ENCODE peak calls at places on chromosomes 6 and 20, in eight cellular contexts. One of them, this sample, is unnamed. For H3K4me1, the result is how much of the 10 kb centered on the place peaks cover.

GRCh38 chr6:108194503-108194902 is 28.7 kb downstream of the NR2E1 start:
- DNase-seq in lung: no peak
- DNase-seq in colonic mucosa: no peak
- DNase-seq in mammary epithelial cell: no peak
- DNase-seq in tibial nerve: no peak
- DNase-seq in heart left ventricle: no peak
- DNase-seq in body of pancreas: no peak
- DNase-seq in fibroblast of lung: no peak
- DNase-seq in this sample: no peak

GRCh38 chr6:154276810-154277577 is 79.6 kb downstream of the IPCEF1 start:
- DNase-seq in lung: no peak
- DNase-seq in body of pancreas: no peak
- DNase-seq in tibial nerve: no peak
- DNase-seq in colonic mucosa: no peak
- DNase-seq in fibroblast of lung: peak
- DNase-seq in heart left ventricle: no peak
- DNase-seq in mammary epithelial cell: no peak
- DNase-seq in this sample: no peak

GRCh38 chr6:64034331-64034730 is 398.7 kb downstream of the PHF3 start:
- DNase-seq in heart left ventricle: no peak
- DNase-seq in body of pancreas: no peak
- DNase-seq in mammary epithelial cell: no peak
- DNase-seq in fibroblast of lung: no peak
- DNase-seq in tibial nerve: no peak
- DNase-seq in lung: no peak
- DNase-seq in colonic mucosa: no peak
- DNase-seq in this sample: no peak

GRCh38 chr6:43827898-43828297 is 57.9 kb downstream of the VEGFA start:
- DNase-seq in mammary epithelial cell: no peak
- DNase-seq in colonic mucosa: no peak
- DNase-seq in heart left ventricle: no peak
- DNase-seq in body of pancreas: no peak
- DNase-seq in lung: no peak
- DNase-seq in fibroblast of lung: no peak
- DNase-seq in tibial nerve: no peak
- DNase-seq in this sample: peak

GRCh38 chr20:64140421-64140820 is 23.8 kb upstream of the MYT1 start:
- DNase-seq in lung: no peak
- DNase-seq in fibroblast of lung: no peak
- DNase-seq in heart left ventricle: no peak
- DNase-seq in colonic mucosa: no peak
- DNase-seq in tibial nerve: no peak
- DNase-seq in mammary epithelial cell: no peak
- DNase-seq in body of pancreas: peak
- DNase-seq in this sample: no peak

GRCh38 chr20:46544576-46544975 is 5.9 kb downstream of the OCSTAMP start:
- DNase-seq in fibroblast of lung: no peak
- DNase-seq in body of pancreas: no peak
- DNase-seq in colonic mucosa: no peak
- DNase-seq in lung: no peak
- DNase-seq in tibial nerve: no peak
- DNase-seq in mammary epithelial cell: no peak
- DNase-seq in heart left ventricle: no peak
- DNase-seq in this sample: no peak

GRCh38 chr6:168616807-168617756 is 176.1 kb downstream of the SMOC2 start:
- DNase-seq in body of pancreas: no peak
- DNase-seq in fibroblast of lung: no peak
- DNase-seq in lung: no peak
- DNase-seq in heart left ventricle: no peak
- DNase-seq in colonic mucosa: no peak
- DNase-seq in mammary epithelial cell: no peak
- DNase-seq in tibial nerve: peak
- DNase-seq in this sample: peak

GRCh38 chr6:17311595-17312311 is 30.6 kb downstream of the RBM24 start:
- DNase-seq in tibial nerve: no peak
- DNase-seq in heart left ventricle: peak
- DNase-seq in mammary epithelial cell: no peak
- DNase-seq in colonic mucosa: no peak
- DNase-seq in body of pancreas: peak
- DNase-seq in lung: no peak
- DNase-seq in fibroblast of lung: peak
- DNase-seq in this sample: peak

GRCh38 chr6:29528300-29528931 is 31.1 kb downstream of the UBD start:
- DNase-seq in heart left ventricle: no peak
- DNase-seq in colonic mucosa: no peak
- DNase-seq in fibroblast of lung: no peak
- DNase-seq in mammary epithelial cell: no peak
- DNase-seq in lung: peak
- DNase-seq in tibial nerve: no peak
- DNase-seq in body of pancreas: no peak
- DNase-seq in this sample: no peak

GRCh38 chr20:31684153-31685003 is 38.3 kb downstream of the BCL2L1 start:
- DNase-seq in heart left ventricle: no peak
- DNase-seq in lung: no peak
- DNase-seq in colonic mucosa: no peak
- DNase-seq in body of pancreas: no peak
- DNase-seq in fibroblast of lung: peak
- DNase-seq in tibial nerve: no peak
- DNase-seq in mammary epithelial cell: no peak
- DNase-seq in this sample: no peak

GRCh38 chr20:23370274-23370673 is 8.3 kb downstream of the GZF1 start:
- DNase-seq in body of pancreas: no peak
- DNase-seq in lung: no peak
- DNase-seq in heart left ventricle: no peak
- DNase-seq in colonic mucosa: no peak
- DNase-seq in fibroblast of lung: no peak
- DNase-seq in mammary epithelial cell: no peak
- DNase-seq in tibial nerve: no peak
- DNase-seq in this sample: no peak

GRCh38 chr20:23606652-23607049 is 934 bp upstream of the CST9 start:
- DNase-seq in colonic mucosa: peak
- DNase-seq in body of pancreas: peak
- DNase-seq in tibial nerve: peak
- DNase-seq in lung: peak
- DNase-seq in heart left ventricle: peak
- DNase-seq in mammary epithelial cell: peak
- DNase-seq in fibroblast of lung: peak
- DNase-seq in this sample: peak

GRCh38 chr6:148367418-148368024 is 24.9 kb downstream of the SASH1 start:
- DNase-seq in lung: no peak
- DNase-seq in fibroblast of lung: peak
- DNase-seq in colonic mucosa: peak
- DNase-seq in tibial nerve: peak
- DNase-seq in mammary epithelial cell: peak
- DNase-seq in heart left ventricle: peak
- DNase-seq in body of pancreas: peak
- DNase-seq in this sample: no peak

GRCh38 chr20:41361757-41362747 is 4.6 kb downstream of the EMILIN3 start:
- DNase-seq in fibroblast of lung: no peak
- DNase-seq in colonic mucosa: no peak
- DNase-seq in lung: no peak
- DNase-seq in tibial nerve: no peak
- DNase-seq in body of pancreas: peak
- DNase-seq in mammary epithelial cell: no peak
- DNase-seq in heart left ventricle: no peak
- DNase-seq in this sample: no peak

GRCh38 chr6:14540276-14540675 is 422.7 kb downstream of the CD83 start:
- DNase-seq in tibial nerve: no peak
- DNase-seq in heart left ventricle: no peak
- DNase-seq in fibroblast of lung: peak
- DNase-seq in mammary epithelial cell: no peak
- DNase-seq in lung: no peak
- DNase-seq in body of pancreas: no peak
- DNase-seq in colonic mucosa: no peak
- DNase-seq in this sample: no peak

GRCh38 chr6:1316482-1317220 is 4.8 kb downstream of the FOXQ1 start:
- DNase-seq in tibial nerve: no peak
- DNase-seq in mammary epithelial cell: no peak
- DNase-seq in heart left ventricle: no peak
- DNase-seq in colonic mucosa: no peak
- DNase-seq in fibroblast of lung: no peak
- DNase-seq in body of pancreas: peak
- DNase-seq in lung: no peak
- DNase-seq in this sample: peak

GRCh38 chr6:143955971-143956370 is 52.1 kb downstream of the PLAGL1 start:
- DNase-seq in body of pancreas: no peak
- DNase-seq in tibial nerve: no peak
- DNase-seq in fibroblast of lung: peak
- DNase-seq in lung: no peak
- DNase-seq in heart left ventricle: no peak
- DNase-seq in colonic mucosa: no peak
- DNase-seq in mammary epithelial cell: peak
- DNase-seq in this sample: no peak

GRCh38 chr6:148570456-148570855 is 176.4 kb upstream of the UST start:
- DNase-seq in tibial nerve: no peak
- DNase-seq in heart left ventricle: no peak
- DNase-seq in body of pancreas: no peak
- DNase-seq in colonic mucosa: no peak
- DNase-seq in lung: no peak
- DNase-seq in mammary epithelial cell: no peak
- DNase-seq in fibroblast of lung: no peak
- DNase-seq in this sample: no peak

GRCh38 chr6:122789078-122789861 is at the start of gene SMPDL3A:
- DNase-seq in heart left ventricle: peak
- DNase-seq in mammary epithelial cell: peak
- DNase-seq in colonic mucosa: peak
- DNase-seq in tibial nerve: peak
- DNase-seq in lung: peak
- DNase-seq in fibroblast of lung: peak
- DNase-seq in body of pancreas: peak
- DNase-seq in this sample: peak

DNA sequence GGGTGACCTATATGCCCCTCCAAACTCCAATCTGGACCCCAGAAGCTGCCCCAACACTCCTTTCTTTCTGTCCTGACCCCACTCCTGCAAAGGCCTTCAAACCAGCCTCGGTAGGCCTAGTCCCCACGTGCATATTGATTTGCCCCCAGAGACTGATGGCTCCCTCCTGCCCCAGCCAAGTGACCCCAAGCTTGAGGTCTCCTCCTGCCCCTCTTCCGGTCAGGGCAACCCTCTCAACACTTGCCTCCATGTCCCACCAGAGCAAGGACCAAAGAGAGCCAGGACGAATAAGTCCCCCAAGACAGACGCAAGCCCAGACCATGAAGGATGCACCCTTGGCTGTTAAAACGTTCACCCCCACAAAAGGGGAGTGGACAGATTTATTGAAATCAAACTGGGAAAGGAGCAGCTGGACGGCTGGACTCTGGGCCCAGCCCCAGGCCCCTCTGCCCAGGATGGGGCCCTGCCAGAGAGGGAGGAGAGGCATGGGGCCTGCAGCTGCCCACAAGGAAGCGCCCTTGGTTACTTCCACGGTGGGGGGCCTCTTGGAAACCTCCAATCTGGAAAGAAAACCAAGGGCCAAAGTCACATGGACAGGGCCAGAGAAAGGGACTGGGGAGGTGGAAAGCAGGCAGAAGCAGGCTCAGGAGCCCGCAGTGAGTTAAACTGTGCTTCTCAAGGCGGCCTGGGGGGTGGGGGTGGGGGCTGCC is 2.4 kb upstream of the SPEF1 start:
- DNase-seq in tibial nerve: no peak
- DNase-seq in lung: no peak
- DNase-seq in mammary epithelial cell: no peak
- DNase-seq in body of pancreas: no peak
- DNase-seq in fibroblast of lung: no peak
- DNase-seq in colonic mucosa: no peak
- DNase-seq in heart left ventricle: no peak
- DNase-seq in this sample: no peak
- H3K4me1 ChIP-seq in tibial nerve: under half
- H3K4me1 ChIP-seq in lung: under half
- H3K4me1 ChIP-seq in mammary epithelial cell: under half
- H3K4me1 ChIP-seq in body of pancreas: half or more
- H3K4me1 ChIP-seq in fibroblast of lung: under half
- H3K4me1 ChIP-seq in colonic mucosa: under half
- H3K4me1 ChIP-seq in heart left ventricle: under half
- H3K4me1 ChIP-seq in this sample: under half

GRCh38 chr6:52286798-52287432 is 2.4 kb upstream of the MCM3 start:
- DNase-seq in fibroblast of lung: peak
- DNase-seq in colonic mucosa: peak
- DNase-seq in mammary epithelial cell: peak
- DNase-seq in lung: peak
- DNase-seq in heart left ventricle: peak
- DNase-seq in body of pancreas: peak
- DNase-seq in tibial nerve: peak
- DNase-seq in this sample: peak

GRCh38 chr6:52285174-52286068 is 879 bp upstream of the MCM3 start:
- DNase-seq in body of pancreas: no peak
- DNase-seq in mammary epithelial cell: no peak
- DNase-seq in tibial nerve: no peak
- DNase-seq in heart left ventricle: no peak
- DNase-seq in fibroblast of lung: no peak
- DNase-seq in lung: no peak
- DNase-seq in colonic mucosa: no peak
- DNase-seq in this sample: no peak

GRCh38 chr6:52284460-52285173 is at the start of gene MCM3:
- DNase-seq in fibroblast of lung: peak
- DNase-seq in heart left ventricle: peak
- DNase-seq in lung: peak
- DNase-seq in mammary epithelial cell: peak
- DNase-seq in colonic mucosa: peak
- DNase-seq in tibial nerve: peak
- DNase-seq in body of pancreas: peak
- DNase-seq in this sample: peak

GRCh38 chr6:52284131-52284459 is 447 bp downstream of the MCM3 start:
- DNase-seq in fibroblast of lung: peak
- DNase-seq in heart left ventricle: peak
- DNase-seq in tibial nerve: peak
- DNase-seq in lung: peak
- DNase-seq in mammary epithelial cell: no peak
- DNase-seq in colonic mucosa: peak
- DNase-seq in body of pancreas: no peak
- DNase-seq in this sample: peak

GRCh38 chr6:52283111-52283510 is 1.4 kb downstream of the MCM3 start:
- DNase-seq in fibroblast of lung: no peak
- DNase-seq in colonic mucosa: no peak
- DNase-seq in mammary epithelial cell: no peak
- DNase-seq in tibial nerve: no peak
- DNase-seq in heart left ventricle: no peak
- DNase-seq in body of pancreas: no peak
- DNase-seq in lung: no peak
- DNase-seq in this sample: no peak
- H3K4me3 ChIP-seq in fibroblast of lung: peak
- H3K4me3 ChIP-seq in colonic mucosa: no peak
- H3K4me3 ChIP-seq in mammary epithelial cell: peak
- H3K4me3 ChIP-seq in tibial nerve: no peak
- H3K4me3 ChIP-seq in heart left ventricle: no peak
- H3K4me3 ChIP-seq in body of pancreas: no peak
- H3K4me3 ChIP-seq in lung: no peak
- H3K4me3 ChIP-seq in this sample: peak

GRCh38 chr6:136822379-136823127 is at the start of gene PEX7:
- DNase-seq in tibial nerve: peak
- DNase-seq in fibroblast of lung: peak
- DNase-seq in mammary epithelial cell: peak
- DNase-seq in lung: peak
- DNase-seq in colonic mucosa: peak
- DNase-seq in body of pancreas: peak
- DNase-seq in heart left ventricle: peak
- DNase-seq in this sample: peak
- TF ChIP-seq CTCF in tibial nerve: peak
- TF ChIP-seq CTCF in fibroblast of lung: peak
- TF ChIP-seq CTCF in mammary epithelial cell: peak
- TF ChIP-seq CTCF in lung: peak
- TF ChIP-seq CTCF in colonic mucosa: peak
- TF ChIP-seq CTCF in body of pancreas: peak
- TF ChIP-seq CTCF in heart left ventricle: peak
- TF ChIP-seq CTCF in this sample: peak

GRCh38 chr6:12602951-12603710 is 113.4 kb upstream of the PHACTR1 start:
- DNase-seq in lung: no peak
- DNase-seq in tibial nerve: no peak
- DNase-seq in body of pancreas: peak
- DNase-seq in heart left ventricle: no peak
- DNase-seq in fibroblast of lung: peak
- DNase-seq in colonic mucosa: no peak
- DNase-seq in mammary epithelial cell: peak
- DNase-seq in this sample: no peak
- H3K4me1 ChIP-seq in lung: under half
- H3K4me1 ChIP-seq in tibial nerve: under half
- H3K4me1 ChIP-seq in body of pancreas: under half
- H3K4me1 ChIP-seq in heart left ventricle: under half
- H3K4me1 ChIP-seq in fibroblast of lung: under half
- H3K4me1 ChIP-seq in colonic mucosa: under half
- H3K4me1 ChIP-seq in mammary epithelial cell: under half
- H3K4me1 ChIP-seq in this sample: under half